ENCODE peak calls at places on chromosomes 4 and X, in eight cellular contexts. E is transverse colon; P is nephron progenitor cell; O is stimulated activated CD4-positive, alpha-beta T cell treated with anti-CD3 and anti-CD28 coated beads, Interleukin-2, amount 100 ng/mL, for 24 hours; J is hypothalamus; I is thoracic aorta; U is amniotic epithelial cell; D is ELR. T is an unnamed sample.

GRCh38 chrX:120499301-120500097 is 30.4 kb upstream of the LAMP2 start:
- DNase-seq in E (no peak), P (no peak), O (no peak), J (no peak), I (no peak), U (no peak), D (no peak), T (no peak)

GRCh38 chrX:155966876-155967275 is 30.6 kb upstream of the IL9R start:
- DNase-seq in E (peak; percentile 9), P (peak; percentile 16), O (no peak), J (no peak), I (no peak), U (no peak), D (peak; percentile 62), T (no peak)

GRCh38 chr4:47490550-47490949 is 5.5 kb downstream of the ATP10D start:
- DNase-seq in E (no peak), P (no peak), O (no peak), J (no peak), I (no peak), U (peak; percentile 32), D (peak; percentile 59), T (no peak)

GRCh38 chr4:1841201-1841885 is 14.6 kb downstream of the LETM1 start:
- DNase-seq in E (no peak), P (no peak), O (no peak), J (no peak), I (no peak), U (no peak), D (no peak), T (no peak)

GRCh38 chr4:174365018-174365587 is 81.4 kb downstream of the CEP44 start:
- DNase-seq in E (no peak), P (peak; percentile 29), O (no peak), J (no peak), I (no peak), U (peak; percentile 37), D (peak; percentile 60), T (no peak)

GRCh38 chrX:64758047-64758446 is 218.2 kb downstream of the ZC4H2 start:
- DNase-seq in E (no peak), P (no peak), O (no peak), J (no peak), I (no peak), U (no peak), D (no peak), T (no peak)

GRCh38 chr4:124334119-124334518 is 378.4 kb downstream of the ANKRD50 start:
- DNase-seq in E (no peak), P (peak; percentile 20), O (no peak), J (no peak), I (no peak), U (peak; percentile 97), D (peak; percentile 85), T (no peak)

GRCh38 chr4:105291920-105292319 is 145.2 kb downstream of the TET2 start:
- DNase-seq in E (no peak), P (no peak), O (no peak), J (no peak), I (no peak), U (peak; percentile 10), D (no peak), T (no peak)

GRCh38 chr4:183552274-183553146 is 47.7 kb downstream of the ING2 start:
- DNase-seq in E (no peak), P (peak; percentile 10), O (no peak), J (no peak), I (no peak), U (no peak), D (no peak), T (no peak)

GRCh38 chr4:101158136-101158485 is 189.2 kb downstream of the PPP3CA start:
- DNase-seq in E (no peak), P (no peak), O (no peak), J (no peak), I (no peak), U (no peak), D (peak; percentile 62), T (peak; percentile 29)

GRCh38 chrX:56813318-56813837 is 84.3 kb downstream of the NBDY start:
- DNase-seq in E (no peak), P (no peak), O (peak; percentile 33), J (no peak), I (no peak), U (peak; percentile 89), D (peak; percentile 49), T (no peak)

GRCh38 chr4:19130836-19131235 is 1109.3 kb upstream of the LCORL start:
- DNase-seq in E (no peak), P (no peak), O (no peak), J (no peak), I (no peak), U (peak; percentile 88), D (peak; percentile 81), T (no peak)

GRCh38 chr4:151667666-151668065 is 93.1 kb downstream of the GATB start:
- DNase-seq in E (no peak), P (no peak), O (no peak), J (no peak), I (no peak), U (no peak), D (no peak), T (no peak)

GRCh38 chrX:19814240-19814639 is 73.2 kb downstream of the SH3KBP1 start:
- DNase-seq in E (no peak), P (no peak), O (no peak), J (no peak), I (no peak), U (no peak), D (no peak), T (no peak)

GRCh38 chr4:129082302-129082701 is 11.0 kb downstream of the SCLT1 start:
- DNase-seq in E (no peak), P (no peak), O (no peak), J (no peak), I (no peak), U (no peak), D (no peak), T (no peak)

GRCh38 chrX:103791233-103791632 is 14.6 kb downstream of the PLP1 start:
- DNase-seq in E (no peak), P (no peak), O (no peak), J (no peak), I (no peak), U (no peak), D (no peak), T (no peak)

GRCh38 chr4:57442834-57443291 is 332.7 kb upstream of the IGFBP7 start:
- DNase-seq in E (peak; percentile 41), P (peak; percentile 67), O (no peak), J (no peak), I (no peak), U (peak; percentile 14), D (peak; percentile 55), T (peak; percentile 24)

GRCh38 chrX:104510801-104511200 is 55.2 kb upstream of the IL1RAPL2 start:
- DNase-seq in E (no peak), P (no peak), O (no peak), J (no peak), I (no peak), U (no peak), D (no peak), T (no peak)

GRCh38 chrX:83508006-83508405 is at the start of gene POU3F4:
- DNase-seq in E (no peak), P (peak; percentile 63), O (no peak), J (peak; percentile 40), I (no peak), U (no peak), D (no peak), T (peak; percentile 30)

GRCh38 chr4:98939446-98939845 is 10.5 kb upstream of the EIF4E start:
- DNase-seq in E (no peak), P (no peak), O (no peak), J (no peak), I (no peak), U (no peak), D (no peak), T (no peak)

GRCh38 chr4:7295917-7296660 is 103.8 kb downstream of the SORCS2 start:
- DNase-seq in E (peak; percentile 24), P (no peak), O (no peak), J (no peak), I (no peak), U (peak; percentile 12), D (peak; percentile 50), T (peak; percentile 33)

GRCh38 chrX:136714626-136715599 is 65.8 kb downstream of the ARHGEF6 start:
- DNase-seq in E (no peak), P (no peak), O (no peak), J (no peak), I (no peak), U (no peak), D (no peak), T (no peak)

GRCh38 chr4:74487771-74488170 is 42.8 kb downstream of the AREG start:
- DNase-seq in E (no peak), P (no peak), O (no peak), J (no peak), I (no peak), U (no peak), D (no peak), T (no peak)

GRCh38 chr4:140078366-140078765 is 75.6 kb downstream of the MAML3 start:
- DNase-seq in E (no peak), P (peak; percentile 55), O (no peak), J (no peak), I (no peak), U (no peak), D (no peak), T (no peak)

GRCh38 chr4:125735107-125735506 is 420.4 kb downstream of the FAT4 start:
- DNase-seq in E (no peak), P (peak; percentile 29), O (no peak), J (no peak), I (no peak), U (peak; percentile 98), D (peak; percentile 92), T (no peak)

GRCh38 chr4:25889626-25890025 is 24.4 kb upstream of the SMIM20 start:
- DNase-seq in E (no peak), P (no peak), O (no peak), J (no peak), I (no peak), U (no peak), D (no peak), T (no peak)

GRCh38 chr4:153542131-153542530 is 76.0 kb downstream of the TMEM131L start:
- DNase-seq in E (no peak), P (no peak), O (no peak), J (no peak), I (no peak), U (no peak), D (no peak), T (no peak)

GRCh38 chrX:1486177-1486576 is 33.5 kb upstream of the ASMTL start:
- DNase-seq in E (no peak), P (no peak), O (peak; percentile 12), J (no peak), I (no peak), U (no peak), D (no peak), T (no peak)

GRCh38 chr4:3368841-3369760 is 72.7 kb upstream of the HGFAC start:
- DNase-seq in E (no peak), P (no peak), O (no peak), J (no peak), I (no peak), U (peak; percentile 23), D (no peak), T (no peak)

GRCh38 chr4:168432419-168433146 is 47.7 kb downstream of the DDX60L start:
- DNase-seq in E (no peak), P (no peak), O (no peak), J (no peak), I (no peak), U (no peak), D (peak; percentile 36), T (no peak)

GRCh38 chr4:158671915-158672806 is at the start of gene ETFDH:
- DNase-seq in E (peak; percentile 99), P (peak; percentile 95), O (peak; percentile 98), J (peak; percentile 99), I (peak; percentile 98), U (peak; percentile 99), D (peak; percentile 98), T (peak; percentile 100)

GRCh38 chr4:148443550-148444295 is 1.5 kb upstream of the NR3C2 start:
- DNase-seq in E (peak; percentile 40), P (peak; percentile 39), O (peak; percentile 40), J (peak; percentile 20), I (no peak), U (no peak), D (peak; percentile 32), T (no peak)

GRCh38 chr4:74628808-74629616 is 165.3 kb downstream of the BTC start:
- DNase-seq in E (peak; percentile 14), P (no peak), O (no peak), J (no peak), I (no peak), U (no peak), D (peak; percentile 63), T (no peak)

GRCh38 chrX:50622751-50623150 is 152.1 kb upstream of the DGKK start:
- DNase-seq in E (no peak), P (no peak), O (no peak), J (no peak), I (no peak), U (no peak), D (no peak), T (no peak)